ENCODE peak calls at places on chromosomes 5 and 9, in eight cellular contexts. F is stomach, K is A549, W is lower lobe of right lung, Y is neural progenitor cell, U is ovary, C is left ventricle myocardium inferior, Z is RWPE1. A is an unnamed sample.

GRCh38 chr5:129410488-129410887 is 49.6 kb upstream of the ADAMTS19 start:
- DNase-seq in C (no peak), K (no peak), Y (peak), W (no peak), F (no peak), U (no peak), Z (no peak), A (no peak)

GRCh38 chr5:98934581-98934980 is 5.8 kb upstream of the CHD1 start:
- DNase-seq in U (no peak), Z (no peak), F (no peak), K (no peak), C (no peak), W (no peak), Y (no peak), A (no peak)

GRCh38 chr5:111781200-111781599 is 24.2 kb upstream of the NREP start:
- DNase-seq in U (no peak), F (peak), Y (no peak), W (peak), K (no peak), C (peak), Z (no peak), A (no peak)

GRCh38 chr5:83509535-83509934 is 38.0 kb downstream of the VCAN start:
- DNase-seq in U (no peak), C (no peak), K (peak), F (no peak), Z (peak), W (no peak), Y (peak), A (no peak)

GRCh38 chr9:117412006-117412715 is 2.7 kb downstream of the ASTN2 start:
- DNase-seq in K (no peak), C (no peak), Z (no peak), U (no peak), F (no peak), Y (peak), W (no peak), A (no peak)

GRCh38 chr5:78518365-78519197 is 130.0 kb downstream of the LHFPL2 start:
- DNase-seq in K (peak), W (peak), C (peak), Z (peak), Y (no peak), U (no peak), F (peak), A (peak)

GRCh38 chr5:173634465-173634983 is 18.1 kb upstream of the BOD1 start:
- DNase-seq in F (no peak), Y (no peak), K (no peak), W (no peak), C (no peak), U (no peak), Z (no peak), A (no peak)

GRCh38 chr5:149283611-149284480 is 12.2 kb downstream of the AFAP1L1 start:
- DNase-seq in U (no peak), W (no peak), F (no peak), Z (no peak), K (no peak), Y (no peak), C (no peak), A (no peak)

GRCh38 chr5:179759961-179760541 is 27.4 kb downstream of the MAML1 start:
- DNase-seq in Z (no peak), U (no peak), Y (no peak), W (peak), K (no peak), F (no peak), C (no peak), A (no peak)

GRCh38 chr9:131583342-131583645 is 38.0 kb downstream of the PRRT1B start:
- DNase-seq in W (no peak), C (no peak), Z (no peak), U (no peak), Y (no peak), F (no peak), K (no peak), A (no peak)

GRCh38 chr9:87827341-87827740 is 55.3 kb upstream of the SPATA31E1 start:
- DNase-seq in K (no peak), F (no peak), Z (no peak), C (no peak), W (no peak), U (no peak), Y (no peak), A (no peak)

GRCh38 chr5:14488697-14489096 is 92.9 kb upstream of the OTULINL start:
- DNase-seq in Y (no peak), Z (no peak), C (no peak), U (no peak), F (no peak), K (no peak), W (no peak), A (no peak)

GRCh38 chr5:72749362-72749997 is 67.0 kb upstream of the TNPO1 start:
- DNase-seq in Y (peak), U (no peak), F (no peak), Z (no peak), C (no peak), K (no peak), W (peak), A (no peak)

GRCh38 chr9:115234094-115234493 is 116.1 kb upstream of the TNC start:
- DNase-seq in Z (peak), U (no peak), K (peak), C (no peak), F (no peak), Y (no peak), W (no peak), A (no peak)

GRCh38 chr5:73515232-73515631 is 17.0 kb downstream of the BTF3 start:
- DNase-seq in C (no peak), Z (no peak), F (peak), Y (no peak), W (no peak), U (no peak), K (no peak), A (no peak)

GRCh38 chr9:114238919-114239879 is 83.7 kb upstream of the ORM1 start:
- DNase-seq in Z (peak), F (no peak), K (peak), W (no peak), Y (peak), C (no peak), U (no peak), A (peak)

GRCh38 chr5:169848271-169848670 is 132.0 kb downstream of the INSYN2B start:
- DNase-seq in K (no peak), Z (no peak), U (no peak), Y (no peak), C (no peak), W (no peak), F (no peak), A (no peak)

GRCh38 chr5:169847519-169847918 is 132.8 kb downstream of the INSYN2B start:
- DNase-seq in U (no peak), Z (no peak), F (no peak), W (no peak), K (no peak), C (no peak), Y (no peak), A (no peak)

GRCh38 chr5:169848792-169849191 is 131.5 kb downstream of the INSYN2B start:
- DNase-seq in F (no peak), Z (no peak), C (no peak), U (no peak), Y (no peak), W (no peak), K (no peak), A (no peak)

GRCh38 chr5:169850407-169850806 is 129.9 kb downstream of the INSYN2B start:
- DNase-seq in Y (no peak), W (no peak), K (peak), Z (no peak), F (no peak), U (no peak), C (no peak), A (no peak)
- TF ChIP-seq CTCF in Y (peak), W (no peak), K (peak), Z (no peak), F (no peak), U (no peak), C (no peak), A (no peak)

DNA sequence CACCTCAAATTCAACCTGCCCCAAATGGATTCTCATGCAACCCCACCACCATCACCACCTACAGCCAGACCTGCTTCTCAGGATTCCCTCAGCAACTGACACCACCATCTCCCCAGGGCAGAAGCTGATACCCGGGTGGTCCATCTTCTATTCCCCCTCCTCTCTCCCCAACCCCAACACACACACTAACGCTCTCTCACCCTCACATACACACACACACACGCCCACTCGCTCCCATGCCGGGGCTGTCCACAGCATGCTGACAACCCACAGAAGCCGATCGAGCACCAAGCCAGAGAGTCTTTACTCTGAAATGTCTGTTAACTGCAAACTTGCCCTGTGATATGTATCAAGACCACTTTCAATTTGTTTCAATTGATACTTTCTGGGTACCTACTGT is 28.4 kb downstream of the B4GALT1 start:
- DNase-seq in Z (no peak), C (no peak), K (no peak), F (no peak), W (no peak), U (no peak), Y (no peak), A (no peak)
- H3K27ac ChIP-seq in Z (peak), C (peak), K (no peak), F (no peak), W (peak), U (peak), Y (no peak), A (no peak)

GRCh38 chr5:10856646-10857332 is 95.8 kb upstream of the DAP start:
- DNase-seq in K (peak), C (peak), Z (peak), Y (peak), W (no peak), U (peak), F (peak), A (peak)
- TF ChIP-seq CTCF in K (peak), C (peak), Z (peak), Y (peak), W (peak), U (peak), F (peak), A (peak)

GRCh38 chr9:37965116-37965515 is 61.2 kb upstream of the SLC25A51 start:
- DNase-seq in Y (no peak), C (no peak), K (no peak), U (no peak), W (no peak), F (no peak), Z (no peak), A (no peak)

GRCh38 chr9:37961346-37961745 is 57.4 kb upstream of the SLC25A51 start:
- DNase-seq in W (no peak), U (no peak), F (no peak), Y (no peak), K (no peak), Z (no peak), C (no peak), A (no peak)

GRCh38 chr9:37966443-37967271 is 62.7 kb upstream of the SLC25A51 start:
- DNase-seq in K (no peak), W (no peak), C (no peak), F (peak), Z (no peak), Y (no peak), U (no peak), A (peak)

GRCh38 chr9:37964740-37965081 is 60.8 kb upstream of the SLC25A51 start:
- DNase-seq in Y (no peak), K (no peak), C (no peak), F (no peak), W (no peak), U (no peak), Z (no peak), A (no peak)

GRCh38 chr9:37963936-37964739 is 60.2 kb upstream of the SLC25A51 start:
- DNase-seq in C (no peak), U (no peak), W (peak), K (peak), Y (no peak), Z (peak), F (peak), A (peak)
- H3K27ac ChIP-seq in C (peak), U (no peak), W (peak), K (peak), Y (no peak), Z (peak), F (peak), A (peak)

GRCh38 chr5:39106332-39106731 is 32.1 kb upstream of the RICTOR start:
- DNase-seq in Y (no peak), W (no peak), U (no peak), K (peak), Z (no peak), F (no peak), C (no peak), A (no peak)
- TF ChIP-seq CTCF in Y (peak), W (peak), U (no peak), K (peak), Z (peak), F (no peak), C (no peak), A (no peak)

DNA sequence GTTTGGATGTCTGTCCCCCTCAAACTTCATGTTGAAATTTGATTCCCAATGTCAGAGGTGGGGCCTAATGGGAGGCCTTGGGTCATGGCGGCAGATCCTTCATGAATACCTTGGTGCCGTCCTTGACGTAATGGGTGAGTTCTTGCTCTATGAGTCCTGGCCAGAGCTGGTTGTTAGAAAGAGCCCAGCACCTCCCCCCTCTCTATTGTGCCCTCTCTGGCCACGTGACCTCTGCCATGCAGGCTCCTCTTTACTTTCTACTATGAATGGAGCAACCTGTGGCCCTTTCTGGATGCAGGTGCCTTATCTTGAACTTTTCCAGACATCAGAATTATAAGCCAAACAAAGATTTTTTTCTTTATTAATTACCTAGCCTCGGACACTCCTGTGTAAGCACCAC is 40.7 kb downstream of the FNBP1 start:
- DNase-seq in U (no peak), C (no peak), W (no peak), K (no peak), Z (no peak), F (no peak), Y (no peak), A (no peak)
- H3K27ac ChIP-seq in U (no peak), C (no peak), W (no peak), K (no peak), Z (no peak), F (no peak), Y (no peak), A (no peak)

GRCh38 chr9:31119882-31120481 is 1264.5 kb upstream of the ACO1 start:
- DNase-seq in K (peak), Y (peak), Z (peak), U (no peak), F (peak), W (no peak), C (no peak), A (no peak)
- TF ChIP-seq CTCF in K (peak), Y (peak), Z (peak), U (no peak), F (no peak), W (peak), C (peak), A (peak)

DNA sequence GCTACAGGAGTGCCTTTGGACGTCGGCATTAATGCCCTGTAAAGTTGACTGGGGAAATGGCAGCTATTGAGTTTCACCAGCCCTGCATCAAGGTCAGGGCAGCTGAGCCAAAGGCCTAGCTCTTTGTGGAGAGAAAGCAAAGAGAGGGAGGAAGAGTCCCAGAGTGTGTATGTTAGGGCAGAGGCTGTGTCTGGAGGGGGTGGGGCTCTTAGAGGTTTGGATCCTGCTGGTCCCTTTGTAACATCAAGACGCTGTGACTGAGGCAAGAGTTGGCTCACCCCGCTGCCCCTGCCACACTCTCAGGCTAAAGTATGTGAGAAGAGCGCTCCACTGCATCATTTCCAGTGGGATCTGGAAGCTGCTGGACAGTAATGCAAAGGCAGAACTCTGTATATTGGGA is 34.3 kb downstream of the TMOD1 start:
- DNase-seq in U (no peak), Z (no peak), K (no peak), C (no peak), W (no peak), Y (no peak), F (no peak), A (no peak)
- H3K27ac ChIP-seq in U (peak), Z (no peak), K (no peak), C (peak), W (no peak), Y (no peak), F (no peak), A (no peak)

GRCh38 chr5:33423018-33423630 is 17.6 kb upstream of the TARS1 start:
- DNase-seq in W (no peak), F (no peak), Z (peak), U (no peak), Y (no peak), C (no peak), K (peak), A (no peak)
- TF ChIP-seq CTCF in W (peak), F (no peak), Z (peak), U (peak), Y (peak), C (peak), K (peak), A (peak)

GRCh38 chr5:127893232-127893631 is 190.0 kb downstream of the CCDC192 start:
- DNase-seq in U (no peak), Y (no peak), Z (no peak), C (no peak), W (no peak), F (no peak), K (no peak), A (no peak)
- H3K27ac ChIP-seq in U (no peak), Y (no peak), Z (no peak), C (peak), W (no peak), F (no peak), K (peak), A (no peak)

A was measured in kidney.